ENCODE peak calls at places on chromosome 22, in six cellular contexts. V is bronchial epithelial cell, M is GM12865, K is GM10248, N is G401, B is HEK293T. C is an unnamed sample.

GRCh38 chr22:41976961-41977566 is 7.8 kb downstream of the SEPTIN3 start:
- DNase-seq in B (peak; percentile 17), M (peak; percentile 29), V (no peak), K (no peak), N (no peak), C (peak; percentile 66)

GRCh38 chr22:42367980-42368378 is 64.2 kb downstream of the NFAM1 start:
- DNase-seq in M (no peak), V (no peak), K (no peak), N (no peak), B (no peak), C (peak; percentile 56)

GRCh38 chr22:49632199-49633009 is 195.3 kb downstream of the BRD1 start:
- DNase-seq in K (peak; percentile 62), N (peak; percentile 77), M (no peak), V (peak; percentile 4), B (peak; percentile 84), C (peak; percentile 88)

GRCh38 chr22:36156515-36157419 is 3.8 kb downstream of the APOL3 start:
- DNase-seq in M (peak; percentile 72), N (peak; percentile 7), V (peak; percentile 52), K (no peak), B (no peak), C (no peak)

GRCh38 chr22:19722175-19722914 is 994 bp upstream of the GP1BB start:
- DNase-seq in N (no peak), M (no peak), K (no peak), V (no peak), B (no peak), C (no peak)

GRCh38 chr22:48340191-48340590 is 1487.5 kb downstream of the BRD1 start:
- DNase-seq in B (no peak), N (no peak), K (no peak), M (no peak), V (no peak), C (no peak)

GRCh38 chr22:30104501-30105156 is 24.4 kb downstream of the HORMAD2 start:
- DNase-seq in M (no peak), K (no peak), B (no peak), V (no peak), N (no peak), C (no peak)

GRCh38 chr22:46596032-46596441 is 24.1 kb upstream of the GRAMD4 start:
- DNase-seq in B (no peak), V (no peak), N (peak; percentile 36), K (no peak), M (no peak), C (no peak)

GRCh38 chr22:45891021-45891421 is 85.9 kb downstream of the WNT7B start:
- DNase-seq in B (no peak), N (no peak), K (no peak), M (no peak), V (no peak), C (no peak)

GRCh38 chr22:46502346-46502745 is 35.1 kb downstream of the CELSR1 start:
- DNase-seq in B (no peak), K (no peak), M (no peak), N (no peak), V (no peak), C (no peak)

GRCh38 chr22:17570851-17571631 is 7.7 kb downstream of the SLC25A18 start:
- DNase-seq in M (no peak), V (peak; percentile 54), K (no peak), N (peak; percentile 73), B (no peak), C (no peak)

GRCh38 chr22:43464809-43465208 is 53.0 kb downstream of the MPPED1 start:
- DNase-seq in K (no peak), N (no peak), M (no peak), B (no peak), V (no peak), C (no peak)

GRCh38 chr22:23743303-23743705 is 7.6 kb downstream of the ZNF70 start:
- DNase-seq in K (no peak), N (peak; percentile 70), M (no peak), B (no peak), V (no peak), C (peak; percentile 3)

C was measured in D341Med.